ENCODE peak calls at places on chromosomes 6 and 20, in six cellular contexts. S is WTC11; Z is NCI-H524 treated with DMSO at 0.1 percent for 48 hours; U is CD8-positive, alpha-beta memory T cell; A is sciatic nerve; O is M059J. M is an unnamed sample.

GRCh38 chr6:7976485-7977010 is 66.0 kb upstream of the TXNDC5 start:
- DNase-seq in S (no peak), Z (no peak), U (no peak), A (no peak), O (no peak), M (no peak)

GRCh38 chr6:159913862-159914564 is 23.2 kb downstream of the MAS1 start:
- DNase-seq in S (no peak), Z (no peak), U (no peak), A (no peak), O (no peak), M (no peak)

GRCh38 chr20:36097751-36098151 is 56.8 kb upstream of the EPB41L1 start:
- DNase-seq in S (peak; percentile 58), Z (no peak), U (no peak), A (no peak), O (no peak), M (no peak)

GRCh38 chr6:97207383-97207782 is 75.6 kb downstream of the MMS22L start:
- DNase-seq in S (no peak), Z (no peak), U (no peak), A (no peak), O (no peak), M (no peak)

GRCh38 chr6:19836799-19837510 is at the start of gene ID4:
- DNase-seq in S (peak; percentile 97), Z (peak; percentile 85), U (no peak), A (peak; percentile 97), O (peak; percentile 94), M (no peak)

GRCh38 chr6:150683320-150683719 is 83.6 kb downstream of the PLEKHG1 start:
- DNase-seq in S (no peak), Z (no peak), U (no peak), A (no peak), O (no peak), M (no peak)

GRCh38 chr6:27795697-27796494 is 116.3 kb downstream of the OR2B2 start:
- DNase-seq in S (no peak), Z (peak; percentile 58), U (no peak), A (no peak), O (peak; percentile 93), M (peak; percentile 92)

GRCh38 chr20:41309817-41310216 is 7.7 kb downstream of the ZHX3 start:
- DNase-seq in S (no peak), Z (no peak), U (no peak), A (no peak), O (peak; percentile 99), M (peak; percentile 95)

GRCh38 chr20:41160686-41161085 is 23.3 kb downstream of the PLCG1 start:
- DNase-seq in S (no peak), Z (no peak), U (no peak), A (no peak), O (no peak), M (no peak)

GRCh38 chr6:131023834-131024504 is 39.1 kb downstream of the EPB41L2 start:
- DNase-seq in S (no peak), Z (no peak), U (no peak), A (no peak), O (peak; percentile 95), M (peak; percentile 93)

GRCh38 chr20:10511507-10512231 is 76.6 kb downstream of the SLX4IP start:
- DNase-seq in S (peak; percentile 39), Z (peak; percentile 57), U (peak; percentile 44), A (peak; percentile 87), O (peak; percentile 100), M (peak; percentile 99)

GRCh38 chr6:28657756-28658465 is 132.2 kb downstream of the GPX5 start:
- DNase-seq in S (peak; percentile 67), Z (peak; percentile 31), U (no peak), A (peak; percentile 75), O (peak; percentile 70), M (peak; percentile 44)

GRCh38 chr6:17269840-17270239 is 11.3 kb upstream of the RBM24 start:
- DNase-seq in S (no peak), Z (no peak), U (no peak), A (no peak), O (peak; percentile 69), M (peak; percentile 59)

M was measured in HT1080.